ENCODE peak calls at places on chromosomes 16 and 17, in ten cellular contexts. V, X, L, G, K, D, U, J, A and B are unnamed samples.

GRCh38 chr16:23837553-23838308 is 1.9 kb downstream of the PRKCB start:
- DNase-seq in G (no peak), V (no peak), A (no peak), K (no peak), X (no peak), U (no peak), J (no peak), L (no peak), D (no peak), B (no peak)

GRCh38 chr17:142102-142661 is 4.8 kb downstream of the SCGB1C2 start:
- DNase-seq in L (no peak), X (peak), V (peak), J (no peak), K (no peak), A (peak), U (no peak), D (no peak), G (peak), B (no peak)

GRCh38 chr16:66590322-66590721 is 11.1 kb downstream of the CMTM2 start:
- DNase-seq in A (no peak), G (no peak), J (no peak), K (no peak), L (no peak), D (no peak), X (no peak), V (no peak), U (no peak), B (no peak)

GRCh38 chr17:81295031-81295677 is at the start of gene SLC38A10:
- DNase-seq in V (peak), K (peak), J (peak), X (peak), G (peak), A (peak), D (peak), U (peak), L (peak), B (peak)

GRCh38 chr17:60135160-60135950 is 14.4 kb upstream of the CA4 start:
- DNase-seq in L (peak), K (no peak), D (peak), X (peak), U (peak), V (peak), G (peak), A (peak), J (peak), B (peak)

GRCh38 chr17:68295086-68295485 is 3.8 kb downstream of the ARSG start:
- DNase-seq in A (no peak), J (no peak), L (no peak), K (no peak), X (no peak), V (no peak), U (no peak), D (no peak), G (no peak), B (no peak)

GRCh38 chr17:39671651-39672521 is 3.6 kb downstream of the PNMT start:
- DNase-seq in G (peak), K (no peak), U (no peak), L (peak), X (peak), V (peak), J (peak), D (no peak), A (no peak), B (no peak)

GRCh38 chr16:85384831-85385462 is 228.2 kb upstream of the GSE1 start:
- DNase-seq in U (no peak), G (peak), X (no peak), V (peak), J (peak), K (no peak), L (no peak), D (peak), A (peak), B (no peak)

GRCh38 chr17:5879424-5879823 is 190.8 kb upstream of the WSCD1 start:
- DNase-seq in J (no peak), L (no peak), X (no peak), U (no peak), K (no peak), G (no peak), A (no peak), D (no peak), V (no peak), B (no peak)

GRCh38 chr16:86995456-86995855 is 321.7 kb downstream of the C16orf95 start:
- DNase-seq in J (no peak), V (no peak), X (no peak), U (no peak), K (no peak), D (peak), A (no peak), G (no peak), L (no peak), B (no peak)

GRCh38 chr17:63249256-63250006 is 196.7 kb downstream of the CYB561 start:
- DNase-seq in L (no peak), D (no peak), K (no peak), G (no peak), X (no peak), V (no peak), A (no peak), U (no peak), J (no peak), B (no peak)

GRCh38 chr17:67136191-67137025 is 92.1 kb downstream of the CACNG1 start:
- DNase-seq in V (no peak), J (no peak), U (no peak), G (no peak), K (no peak), A (no peak), D (no peak), L (no peak), X (no peak), B (no peak)

GRCh38 chr17:56629450-56630187 is 36.1 kb downstream of the NOG start:
- DNase-seq in A (no peak), X (peak), L (peak), K (peak), V (no peak), J (no peak), U (no peak), G (no peak), D (no peak), B (no peak)

GRCh38 chr17:1762233-1762905 is 509 bp downstream of the SERPINF1 start:
- DNase-seq in A (no peak), X (no peak), G (no peak), K (no peak), V (no peak), U (no peak), D (peak), L (peak), J (no peak), B (peak)

GRCh38 chr17:49031965-49032928 is 35.1 kb downstream of the IGF2BP1 start:
- DNase-seq in D (no peak), V (peak), K (no peak), G (no peak), X (peak), L (peak), A (no peak), U (peak), J (peak), B (peak)

GRCh38 chr16:35599429-35600165 is 2140.2 kb downstream of the TP53TG3F start:
- DNase-seq in J (no peak), D (no peak), V (no peak), X (no peak), K (no peak), U (no peak), G (no peak), A (no peak), L (no peak), B (no peak)

GRCh38 chr16:88354229-88355092 is 28.3 kb upstream of the ZNF469 start:
- DNase-seq in D (peak), U (no peak), X (no peak), A (peak), K (no peak), G (no peak), J (no peak), L (no peak), V (no peak), B (no peak)

GRCh38 chr16:58198739-58199411 is 969 bp upstream of the CSNK2A2 start:
- DNase-seq in G (no peak), U (no peak), X (no peak), L (no peak), D (no peak), K (no peak), V (no peak), J (no peak), A (no peak), B (no peak)

DNA sequence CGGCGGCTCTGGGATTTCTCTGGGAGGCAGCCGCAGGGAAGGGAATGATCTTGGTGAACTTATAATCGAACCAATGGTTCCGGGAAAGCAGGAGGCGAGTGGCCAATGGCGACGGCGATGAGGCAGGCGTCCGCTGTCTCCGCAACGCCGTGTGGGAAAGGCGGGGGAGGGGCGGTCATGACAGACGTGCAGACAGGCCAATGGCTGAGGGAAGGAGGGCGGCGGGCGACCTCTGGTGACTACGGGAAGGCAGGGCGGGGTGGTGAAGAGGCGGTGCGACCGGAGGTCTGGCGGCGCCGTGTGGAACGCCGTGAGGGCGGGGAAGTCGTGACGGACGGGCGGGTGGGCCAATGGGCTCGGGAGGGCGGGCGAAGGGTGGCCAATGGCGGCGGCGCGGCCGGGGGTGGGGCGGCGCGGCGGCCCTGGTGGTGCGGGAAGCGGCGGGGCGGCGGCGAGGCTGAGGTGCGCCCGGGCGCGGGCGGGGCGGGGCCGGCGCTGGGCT is at the start of gene RAB40C:
- DNase-seq in V (peak), J (peak), D (peak), G (peak), U (peak), L (peak), A (peak), K (peak), X (peak), B (peak)
- TF ChIP-seq CTCF in V (peak), J (no peak), D (no peak), G (no peak), U (no peak), L (no peak), A (no peak), K (peak), X (no peak), B (no peak)

DNA sequence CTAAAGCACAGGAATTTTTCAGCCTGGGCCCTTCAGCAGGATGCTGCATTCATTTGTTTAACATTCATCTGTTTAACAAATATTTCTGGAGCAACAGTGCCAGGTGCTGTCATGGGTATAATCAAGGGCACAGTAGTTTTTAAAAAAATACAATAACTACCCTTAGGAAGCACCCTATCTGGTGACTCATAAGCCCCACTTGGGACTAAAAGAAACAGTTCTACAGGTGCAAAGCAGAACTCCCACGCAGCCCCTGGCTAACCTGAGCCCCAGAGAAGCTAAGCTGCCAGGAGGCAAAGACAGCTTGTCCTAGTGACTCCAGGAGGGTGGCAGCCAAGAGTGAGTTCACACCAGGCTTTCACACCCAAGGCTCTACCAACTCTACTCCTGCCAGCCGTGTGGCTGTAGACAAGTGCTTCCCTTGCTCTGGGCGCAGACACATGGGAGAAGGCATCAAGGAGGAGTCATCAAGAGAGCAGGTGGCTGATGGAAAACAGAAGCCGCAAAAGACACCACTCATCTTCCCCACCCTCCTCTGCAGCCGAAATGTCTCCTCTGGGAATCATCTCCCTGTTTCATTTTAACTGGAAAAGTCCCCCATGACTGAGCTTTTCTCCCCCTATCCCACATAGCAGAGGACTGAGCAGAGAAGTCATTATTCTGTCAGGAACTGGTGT is 14.4 kb downstream of the CUEDC1 start:
- DNase-seq in K (no peak), A (no peak), D (no peak), L (no peak), G (no peak), J (no peak), U (peak), X (no peak), V (no peak), B (no peak)
- TF ChIP-seq EP300 in K (no peak), A (no peak), D (no peak), L (no peak), G (no peak), J (peak), U (no peak), X (no peak), V (no peak), B (no peak)

DNA sequence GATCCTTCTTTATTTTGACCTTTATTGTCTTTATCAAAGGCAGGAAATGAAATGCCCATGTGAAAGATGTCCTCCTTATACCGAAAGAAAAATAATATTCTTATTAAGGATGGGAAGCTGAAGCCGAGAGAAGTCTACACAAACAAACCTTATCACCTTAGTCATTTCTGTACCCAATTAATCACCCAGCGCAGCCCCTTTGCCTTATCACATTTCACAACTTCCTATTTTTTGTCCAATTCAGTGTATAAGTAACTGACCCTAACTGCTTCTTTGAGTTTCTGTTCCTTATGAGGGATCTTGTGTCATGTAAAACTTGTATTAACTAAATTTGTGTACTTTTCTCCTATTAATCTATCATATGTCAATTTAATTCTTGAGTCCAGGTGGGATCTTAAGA is 16.4 kb upstream of the CCL23 start:
- DNase-seq in D (no peak), G (no peak), U (peak), V (no peak), X (no peak), A (no peak), L (no peak), K (no peak), J (no peak), B (no peak)
- TF ChIP-seq POLR2A in D (no peak), G (no peak), U (no peak), V (no peak), X (no peak), A (no peak), L (no peak), K (no peak), J (no peak), B (no peak)

GRCh38 chr17:33046361-33047255 is 55.0 kb downstream of the SPACA3 start:
- DNase-seq in D (peak), L (no peak), V (no peak), A (no peak), X (no peak), K (no peak), G (no peak), U (no peak), J (no peak), B (no peak)

GRCh38 chr17:33050611-33051140 is 59.0 kb downstream of the SPACA3 start:
- DNase-seq in J (no peak), G (no peak), V (no peak), X (no peak), L (no peak), A (no peak), K (no peak), U (no peak), D (no peak), B (no peak)

GRCh38 chr17:33052856-33053255 is 61.2 kb downstream of the SPACA3 start:
- DNase-seq in J (no peak), A (no peak), L (no peak), D (no peak), U (no peak), V (no peak), X (no peak), K (no peak), G (no peak), B (no peak)

GRCh38 chr17:33053641-33054040 is 62.0 kb downstream of the SPACA3 start:
- DNase-seq in L (no peak), D (no peak), J (no peak), V (no peak), K (no peak), X (no peak), G (no peak), A (no peak), U (no peak), B (no peak)

DNA sequence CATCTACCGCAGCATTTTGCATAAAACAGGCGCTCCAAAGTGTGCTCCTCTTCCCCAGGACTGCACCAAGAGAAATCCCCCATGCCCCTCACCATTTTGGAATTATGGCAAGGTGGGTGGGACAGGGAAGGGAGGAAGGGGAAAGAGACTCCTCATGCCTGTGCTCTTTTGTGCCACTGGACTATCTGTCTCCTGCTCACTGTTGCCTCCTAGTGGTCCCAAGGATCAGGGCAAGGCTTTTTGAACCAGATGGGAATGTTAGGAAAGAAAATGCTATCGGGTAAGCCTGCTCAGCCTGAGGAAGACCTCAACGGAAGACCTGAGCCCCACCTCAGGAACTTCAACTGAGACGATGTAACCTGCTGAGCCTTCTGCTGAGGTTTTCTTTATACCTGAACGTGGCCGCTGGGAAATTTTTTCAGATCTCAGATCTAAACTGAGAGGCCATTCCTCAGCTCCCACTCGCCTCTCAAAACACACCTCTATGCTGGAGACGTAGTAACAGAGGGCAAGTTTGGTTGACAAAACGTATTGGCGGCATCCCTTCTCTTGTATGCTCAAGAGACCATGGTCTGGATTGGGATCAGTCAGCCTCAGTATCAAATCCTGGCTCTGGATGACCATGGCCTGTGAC is 58.3 kb downstream of the SPACA3 start:
- DNase-seq in J (peak), X (peak), U (no peak), L (peak), D (no peak), A (no peak), K (peak), G (no peak), V (peak), B (peak)
- TF ChIP-seq CTCF in J (peak), X (peak), U (peak), L (peak), D (peak), A (no peak), K (peak), G (no peak), V (peak), B (no peak)

GRCh38 chr16:21276090-21276489 is 2.0 kb downstream of the CRYM start:
- DNase-seq in X (no peak), G (no peak), J (no peak), A (no peak), V (no peak), L (no peak), U (no peak), D (no peak), K (no peak), B (no peak)

GRCh38 chr16:21279501-21279900 is 1.4 kb upstream of the CRYM start:
- DNase-seq in L (no peak), A (no peak), G (no peak), X (no peak), D (no peak), K (no peak), J (no peak), V (no peak), U (no peak), B (no peak)

GRCh38 chr16:21277045-21277926 is 804 bp downstream of the CRYM start:
- DNase-seq in K (no peak), J (no peak), X (no peak), L (no peak), G (no peak), V (no peak), A (no peak), U (no peak), D (no peak), B (no peak)

GRCh38 chr16:21275529-21275928 is 2.6 kb downstream of the CRYM start:
- DNase-seq in J (no peak), U (no peak), X (no peak), L (no peak), G (no peak), A (no peak), K (no peak), D (no peak), V (no peak), B (no peak)

GRCh38 chr16:21277927-21278706 is at the start of gene CRYM:
- DNase-seq in A (peak), V (peak), U (no peak), G (no peak), L (peak), D (peak), J (peak), X (peak), K (peak), B (no peak)
- TF ChIP-seq EP300 in A (no peak), V (no peak), U (no peak), G (no peak), L (no peak), D (no peak), J (no peak), X (no peak), K (no peak), B (no peak)

GRCh38 chr17:16283705-16284104 is 66.7 kb downstream of the PIGL start:
- DNase-seq in U (no peak), D (no peak), L (no peak), V (no peak), G (no peak), K (no peak), J (no peak), X (peak), A (no peak), B (no peak)

GRCh38 chr17:16287563-16288027 is 65.7 kb downstream of the CENPV start:
- DNase-seq in J (peak), G (no peak), V (peak), A (no peak), D (no peak), L (no peak), K (no peak), X (peak), U (peak), B (no peak)

GRCh38 chr17:16286947-16287562 is 66.2 kb downstream of the CENPV start:
- DNase-seq in L (no peak), V (no peak), G (no peak), U (peak), A (peak), X (peak), K (no peak), D (peak), J (peak), B (peak)

GRCh38 chr17:16285646-16286008 is 67.6 kb downstream of the CENPV start:
- DNase-seq in L (no peak), K (no peak), U (no peak), G (no peak), V (no peak), D (no peak), X (no peak), J (no peak), A (no peak), B (no peak)

GRCh38 chr17:16286009-16286946 is 67.0 kb downstream of the CENPV start:
- DNase-seq in U (peak), K (peak), X (peak), J (peak), L (peak), V (peak), G (peak), A (peak), D (no peak), B (peak)
- TF ChIP-seq POLR2A in U (peak), K (no peak), X (peak), J (peak), L (peak), V (no peak), G (no peak), A (peak), D (peak), B (no peak)

DNA sequence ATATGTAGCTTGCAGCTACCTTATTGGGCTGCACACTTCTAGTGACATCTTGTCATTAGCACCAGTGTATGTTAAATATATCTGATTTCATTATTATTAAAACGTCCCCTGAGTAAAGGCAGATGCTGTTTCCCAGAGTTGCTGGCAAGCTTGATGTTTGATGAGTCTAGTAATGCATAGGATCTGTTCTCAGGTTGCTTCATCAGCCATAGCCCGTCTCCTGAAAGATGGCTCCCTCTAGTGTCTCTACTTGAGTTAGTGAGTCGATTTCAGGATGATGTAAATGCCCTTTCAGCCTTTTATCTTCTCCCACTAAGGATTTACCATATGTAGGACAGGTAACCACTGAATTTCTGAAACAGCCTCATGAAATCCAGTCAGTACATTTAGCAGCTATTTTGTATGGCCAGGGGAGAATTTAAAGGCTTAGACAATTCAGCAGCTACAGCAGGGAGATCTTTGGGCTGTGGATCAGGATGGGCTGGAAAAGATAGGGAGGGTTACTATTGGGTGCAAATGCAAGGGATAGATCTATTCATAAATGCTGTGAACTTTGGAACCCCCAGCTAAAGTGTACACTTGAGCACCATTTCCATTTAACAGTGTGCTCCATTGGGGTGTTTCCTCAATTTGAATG is 376.3 kb downstream of the CNTNAP4 start:
- DNase-seq in A (no peak), K (no peak), U (peak), D (no peak), X (peak), G (no peak), J (no peak), L (peak), V (no peak), B (no peak)
- TF ChIP-seq CTCF in A (no peak), K (peak), U (peak), D (no peak), X (peak), G (no peak), J (no peak), L (peak), V (no peak), B (peak)